ENCODE peak calls at places on chromosomes 7 and 10, in five cellular contexts. O is heart right ventricle, Q is psoas muscle, T is endothelial cell of umbilical vein, B is colonic mucosa. C is an unnamed sample.

GRCh38 chr7:127900735-127901685 is 130.2 kb downstream of the LRRC4 start:
- DNase-seq in Q (no peak), O (no peak), T (no peak), B (no peak), C (no peak)

GRCh38 chr7:28347964-28348363 is 64.4 kb upstream of the CREB5 start:
- DNase-seq in T (no peak), B (no peak), Q (no peak), O (peak; percentile 35), C (no peak)

GRCh38 chr7:46725838-46726237 is 804.8 kb upstream of the IGFBP3 start:
- DNase-seq in T (peak; percentile 60), Q (no peak), B (no peak), O (no peak), C (no peak)

GRCh38 chr10:44925224-44925623 is 14.1 kb downstream of the TMEM72 start:
- DNase-seq in T (no peak), B (no peak), O (no peak), Q (no peak), C (no peak)

GRCh38 chr7:15248514-15248913 is 313.3 kb downstream of the AGMO start:
- DNase-seq in B (no peak), T (no peak), Q (no peak), O (no peak), C (no peak)

GRCh38 chr10:110524864-110525242 is 27.1 kb downstream of the DUSP5 start:
- DNase-seq in Q (no peak), T (no peak), B (no peak), O (no peak), C (no peak)

GRCh38 chr10:70940834-70941568 is 52.6 kb upstream of the PCBD1 start:
- DNase-seq in T (no peak), Q (peak; percentile 76), B (no peak), O (peak; percentile 45), C (no peak)

GRCh38 chr7:132009778-132010177 is 453.4 kb upstream of the PODXL start:
- DNase-seq in O (no peak), B (peak; percentile 52), Q (no peak), T (no peak), C (no peak)

GRCh38 chr10:107206856-107207255 is 42.4 kb upstream of the SORCS1 start:
- DNase-seq in T (no peak), Q (no peak), O (no peak), B (no peak), C (no peak)

GRCh38 chr10:103442031-103442461 is 10.1 kb downstream of the CALHM2 start:
- DNase-seq in T (no peak), O (peak; percentile 37), Q (peak; percentile 66), B (no peak), C (no peak)

GRCh38 chr10:100728928-100729876 is 16.2 kb upstream of the PAX2 start:
- DNase-seq in B (peak; percentile 31), O (no peak), Q (no peak), T (no peak), C (no peak)

GRCh38 chr10:44415121-44415520 is 30.2 kb upstream of the CXCL12 start:
- DNase-seq in Q (no peak), B (no peak), O (no peak), T (no peak), C (no peak)

GRCh38 chr10:1370298-1370697 is 314.1 kb downstream of the WDR37 start:
- DNase-seq in Q (no peak), O (no peak), T (no peak), B (no peak), C (no peak)

GRCh38 chr7:142954680-142955268 is 7.4 kb downstream of the KEL start:
- DNase-seq in B (no peak), O (no peak), T (no peak), Q (no peak), C (no peak)

GRCh38 chr7:131688738-131689661 is 132.6 kb upstream of the PODXL start:
- DNase-seq in Q (peak; percentile 75), O (peak; percentile 58), B (peak; percentile 65), T (peak; percentile 61), C (peak; percentile 40)

GRCh38 chr10:14225374-14225773 is 105.3 kb downstream of the FRMD4A start:
- DNase-seq in T (no peak), Q (no peak), B (no peak), O (no peak), C (no peak)

GRCh38 chr7:47537716-47538640 is 43.9 kb downstream of the TNS3 start:
- DNase-seq in O (no peak), B (no peak), Q (no peak), T (no peak), C (no peak)

GRCh38 chr7:130649004-130649790 is 19.4 kb downstream of the COPG2 start:
- DNase-seq in Q (no peak), B (no peak), O (no peak), T (no peak), C (no peak)

GRCh38 chr7:44665531-44666213 is 59.2 kb downstream of the OGDH start:
- DNase-seq in T (no peak), Q (no peak), B (no peak), O (no peak), C (no peak)

GRCh38 chr7:110595694-110596093 is 495.2 kb upstream of the LRRN3 start:
- DNase-seq in T (no peak), O (no peak), B (no peak), Q (no peak), C (no peak)

GRCh38 chr7:136685506-136685905 is 182.9 kb upstream of the CHRM2 start:
- DNase-seq in O (no peak), T (no peak), B (no peak), Q (no peak), C (no peak)

GRCh38 chr10:113027574-113028392 is 77.7 kb downstream of the TCF7L2 start:
- DNase-seq in T (peak; percentile 31), B (no peak), O (no peak), Q (no peak), C (no peak)

DNA sequence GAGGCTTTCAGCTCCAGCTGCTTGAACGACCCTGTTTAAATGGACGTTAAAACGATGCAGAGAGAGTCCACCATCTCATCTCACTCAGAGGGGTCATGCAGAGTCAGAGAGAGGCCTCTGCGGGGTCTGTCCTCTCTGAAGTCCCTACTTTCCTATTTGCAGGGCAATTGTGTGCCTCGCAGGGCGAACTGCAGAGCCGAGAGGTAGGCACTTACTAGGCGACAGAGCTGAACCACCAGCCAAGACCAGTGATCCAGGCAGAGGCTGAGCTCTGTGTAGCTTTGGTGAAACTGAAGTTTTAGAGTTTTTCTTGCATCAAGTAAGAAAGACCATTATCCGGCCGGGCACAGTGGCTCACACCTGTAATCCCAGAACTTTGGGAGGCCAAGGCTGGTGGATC is 64.1 kb upstream of the CUX1 start:
- DNase-seq in Q (no peak), O (no peak), B (no peak), T (no peak), C (no peak)
- H3K4me1 ChIP-seq in Q (no peaks in the 10 kb centered on the region), O (peaks cover 4% of the 10 kb centered on the region), B (peaks cover 4% of the 10 kb centered on the region), T (peaks cover 7% of the 10 kb centered on the region), C (peaks cover 5% of the 10 kb centered on the region)

GRCh38 chr7:94510582-94511456 is 1.2 kb downstream of the CASD1 start:
- DNase-seq in B (peak; percentile 61), Q (peak; percentile 68), O (peak; percentile 15), T (peak; percentile 44), C (no peak)
- H3K4me1 ChIP-seq in B (peaks cover 12% of the 10 kb centered on the region), Q (peaks cover 49% of the 10 kb centered on the region), O (peaks cover 31% of the 10 kb centered on the region), T (peaks cover 20% of the 10 kb centered on the region), C (peaks cover 12% of the 10 kb centered on the region)

GRCh38 chr7:30467275-30467674 is 11.3 kb downstream of the NOD1 start:
- DNase-seq in O (no peak), T (no peak), Q (no peak), B (no peak), C (no peak)

GRCh38 chr7:30465342-30466170 is 13.0 kb downstream of the NOD1 start:
- DNase-seq in Q (no peak), B (no peak), T (peak; percentile 28), O (no peak), C (no peak)

GRCh38 chr7:30464231-30464660 is 14.3 kb downstream of the NOD1 start:
- DNase-seq in T (no peak), B (no peak), Q (no peak), O (no peak), C (no peak)

GRCh38 chr7:30468041-30468440 is 10.5 kb downstream of the NOD1 start:
- DNase-seq in B (no peak), Q (no peak), O (no peak), T (no peak), C (no peak)

DNA sequence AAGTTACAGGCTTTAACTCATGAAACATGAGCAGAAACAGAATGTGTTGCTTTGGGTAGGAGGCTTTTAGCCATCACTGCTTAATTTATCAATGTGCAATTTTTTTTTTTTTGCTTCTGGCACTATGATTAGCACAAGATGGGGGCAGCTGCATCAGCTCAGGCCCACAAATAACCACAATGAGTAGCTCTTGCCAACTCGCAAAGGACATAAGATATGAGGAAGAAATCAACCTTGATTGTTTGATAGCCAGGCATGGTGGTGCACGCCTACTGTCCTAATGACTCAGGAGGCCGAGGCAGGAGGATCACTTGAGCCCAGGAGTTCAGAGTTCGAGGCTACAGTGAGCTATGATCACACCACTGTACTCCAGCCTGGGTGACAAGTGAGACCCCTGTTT is 12.3 kb downstream of the NOD1 start:
- DNase-seq in Q (no peak), B (no peak), O (no peak), T (no peak), C (no peak)
- H3K4me1 ChIP-seq in Q (peaks cover 44% of the 10 kb centered on the region), B (peaks cover 14% of the 10 kb centered on the region), O (peaks cover 80% of the 10 kb centered on the region), T (peaks cover 31% of the 10 kb centered on the region), C (peaks cover 78% of the 10 kb centered on the region)

GRCh38 chr10:8061274-8062211 is 7.1 kb downstream of the GATA3 start:
- DNase-seq in Q (no peak), B (no peak), O (no peak), T (peak; percentile 71), C (no peak)
- H3K4me1 ChIP-seq in Q (no peaks in the 10 kb centered on the region), B (no peaks in the 10 kb centered on the region), O (peaks cover 34% of the 10 kb centered on the region), T (peaks cover 83% of the 10 kb centered on the region), C (peaks cover 39% of the 10 kb centered on the region)

C was measured in upper lobe of left lung.